ENCODE peak calls at places on chromosomes 2 and 18, in four cellular contexts. Z, Y, X and B are unnamed samples.

GRCh38 chr2:216344958-216345315 is 27.3 kb downstream of the MARCHF4 start:
- DNase-seq in Z (no peak), Y (no peak), X (no peak), B (no peak)

GRCh38 chr2:198054299-198054698 is 249.9 kb downstream of the PLCL1 start:
- DNase-seq in Z (peak), Y (peak), X (no peak), B (peak)

GRCh38 chr18:31684279-31685096 is at the start of gene B4GALT6:
- DNase-seq in Z (peak), Y (peak), X (no peak), B (no peak)

GRCh38 chr2:112481528-112482228 is at the start of gene TTL:
- DNase-seq in Z (peak), Y (peak), X (no peak), B (peak)

GRCh38 chr2:47313141-47313691 is 89.7 kb upstream of the MSH2 start:
- DNase-seq in Z (no peak), Y (peak), X (no peak), B (peak)

GRCh38 chr2:241052677-241053360 is 49.3 kb downstream of the MTERF4 start:
- DNase-seq in Z (peak), Y (no peak), X (no peak), B (no peak)

GRCh38 chr18:80190311-80190710 is 57.0 kb downstream of the PARD6G start:
- DNase-seq in Z (no peak), Y (no peak), X (no peak), B (no peak)

GRCh38 chr2:162256621-162257020 is 13.4 kb upstream of the FAP start:
- DNase-seq in Z (no peak), Y (no peak), X (no peak), B (no peak)

GRCh38 chr2:73821227-73821626 is 7.5 kb upstream of the STAMBP start:
- DNase-seq in Z (no peak), Y (no peak), X (peak), B (no peak)

GRCh38 chr18:9629709-9630108 is 15.3 kb upstream of the PPP4R1 start:
- DNase-seq in Z (no peak), Y (no peak), X (no peak), B (no peak)

GRCh38 chr2:175880-176800 is 87.7 kb downstream of the SH3YL1 start:
- DNase-seq in Z (no peak), Y (no peak), X (no peak), B (peak)

GRCh38 chr2:164821338-164821737 is 20.3 kb downstream of the COBLL1 start:
- DNase-seq in Z (no peak), Y (no peak), X (no peak), B (no peak)

GRCh38 chr2:28274911-28275685 is 117.6 kb upstream of the FOSL2 start:
- DNase-seq in Z (no peak), Y (peak), X (no peak), B (no peak)

GRCh38 chr2:186256540-186256939 is 229.5 kb upstream of the ZC3H15 start:
- DNase-seq in Z (no peak), Y (peak), X (peak), B (peak)

GRCh38 chr2:176742271-176742670 is 470.3 kb upstream of the HNRNPA3 start:
- DNase-seq in Z (no peak), Y (no peak), X (no peak), B (no peak)

GRCh38 chr2:132692816-132693215 is 22.8 kb upstream of the LYPD1 start:
- DNase-seq in Z (no peak), Y (no peak), X (no peak), B (no peak)

GRCh38 chr2:115190459-115190858 is 748.0 kb downstream of the DPP10 start:
- DNase-seq in Z (no peak), Y (no peak), X (no peak), B (no peak)

GRCh38 chr2:84925336-84925723 is 19.9 kb downstream of the TMSB10 start:
- DNase-seq in Z (no peak), Y (no peak), X (no peak), B (no peak)

GRCh38 chr2:119202610-119203351 is 20.9 kb upstream of the STEAP3 start:
- DNase-seq in Z (no peak), Y (no peak), X (no peak), B (no peak)

GRCh38 chr18:12288406-12288762 is 19.7 kb upstream of the TUBB6 start:
- DNase-seq in Z (no peak), Y (no peak), X (no peak), B (no peak)

GRCh38 chr18:58473071-58473470 is 155.8 kb downstream of the ALPK2 start:
- DNase-seq in Z (no peak), Y (no peak), X (no peak), B (no peak)

GRCh38 chr2:195214072-195214471 is 443.0 kb upstream of the SLC39A10 start:
- DNase-seq in Z (no peak), Y (no peak), X (no peak), B (no peak)

GRCh38 chr2:100548771-100549170 is 14.0 kb upstream of the PDCL3 start:
- DNase-seq in Z (no peak), Y (no peak), X (no peak), B (no peak)

GRCh38 chr2:240739797-240740196 is 48.1 kb downstream of the AQP12A start:
- DNase-seq in Z (no peak), Y (no peak), X (no peak), B (no peak)

GRCh38 chr2:232361646-232362045 is 16.9 kb upstream of the ALPP start:
- DNase-seq in Z (no peak), Y (no peak), X (no peak), B (no peak)

GRCh38 chr2:172962824-172963223 is 112.8 kb upstream of the MAP3K20 start:
- DNase-seq in Z (no peak), Y (no peak), X (no peak), B (no peak)

GRCh38 chr2:33023732-33024301 is 77.1 kb downstream of the LTBP1 start:
- DNase-seq in Z (no peak), Y (no peak), X (no peak), B (no peak)

GRCh38 chr2:127479219-127479825 is 47.0 kb downstream of the IWS1 start:
- DNase-seq in Z (no peak), Y (peak), X (peak), B (peak)
- TF ChIP-seq CBX5 in Z (no peak), Y (no peak), X (no peak), B (no peak)

DNA sequence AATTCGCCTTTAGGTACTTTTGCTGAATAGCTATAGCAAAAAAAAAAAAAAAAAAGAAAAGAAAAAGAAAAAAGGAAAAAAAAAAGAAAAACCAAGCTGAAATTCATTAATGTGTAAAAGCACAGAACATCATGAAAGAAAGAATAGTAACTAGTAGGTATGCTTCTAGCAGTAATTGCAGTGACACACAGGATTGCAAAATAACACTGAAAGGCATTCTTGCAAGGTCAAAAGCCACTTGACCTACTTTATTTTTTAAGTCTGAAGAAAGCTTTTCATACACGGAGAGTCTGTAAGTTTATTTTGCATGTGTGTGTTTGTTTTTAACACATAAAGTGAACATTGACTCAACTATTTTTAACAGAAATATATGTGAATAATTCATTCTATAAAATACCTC is 54.4 kb downstream of the DOK6 start:
- DNase-seq in Z (no peak), Y (no peak), X (no peak), B (no peak)
- TF ChIP-seq CBX5 in Z (no peak), Y (no peak), X (no peak), B (no peak)

GRCh38 chr2:203238329-203238710 is 498 bp upstream of the CYP20A1 start:
- DNase-seq in Z (no peak), Y (no peak), X (no peak), B (no peak)

GRCh38 chr2:203242518-203242917 is 3.7 kb downstream of the CYP20A1 start:
- DNase-seq in Z (peak), Y (no peak), X (no peak), B (no peak)

GRCh38 chr2:203238711-203239526 is at the start of gene CYP20A1:
- DNase-seq in Z (peak), Y (peak), X (peak), B (peak)

GRCh38 chr2:203240491-203240890 is 1.7 kb downstream of the CYP20A1 start:
- DNase-seq in Z (peak), Y (peak), X (no peak), B (no peak)

GRCh38 chr2:203237501-203238238 is 1.1 kb upstream of the CYP20A1 start:
- DNase-seq in Z (peak), Y (peak), X (no peak), B (no peak)
- TF ChIP-seq CBX5 in Z (no peak), Y (no peak), X (no peak), B (no peak)

GRCh38 chr2:120761911-120762310 is 26.2 kb downstream of the GLI2 start:
- DNase-seq in Z (no peak), Y (no peak), X (no peak), B (no peak)
- TF ChIP-seq CBX5 in Z (no peak), Y (no peak), X (no peak), B (no peak)

GRCh38 chr2:142885543-142885942 is 8.1 kb downstream of the KYNU start:
- DNase-seq in Z (no peak), Y (no peak), X (no peak), B (no peak)
- TF ChIP-seq CBX5 in Z (no peak), Y (no peak), X (no peak), B (no peak)